ENCODE peak calls at places on chromosomes 5 and 9, in five cellular contexts. E, O, V, B and W are unnamed samples.

GRCh38 chr9:98861881-98862501 is 54.5 kb downstream of the GALNT12 start:
- DNase-seq in O (no peak), B (peak), V (no peak), E (no peak), W (no peak)

GRCh38 chr5:16464664-16465543 is 696 bp downstream of the ZNF622 start:
- DNase-seq in V (no peak), O (no peak), B (no peak), E (no peak), W (no peak)

GRCh38 chr5:141478321-141478945 is 2.7 kb downstream of the PCDHGC3 start:
- DNase-seq in B (no peak), E (peak), O (peak), V (no peak), W (peak)

GRCh38 chr9:83047839-83048775 is 14.8 kb downstream of the RASEF start:
- DNase-seq in O (no peak), E (no peak), V (no peak), B (no peak), W (peak)

GRCh38 chr9:92003308-92004044 is 53.4 kb upstream of the ROR2 start:
- DNase-seq in E (no peak), O (no peak), B (no peak), V (no peak), W (no peak)

GRCh38 chr9:99172129-99173091 is 49.3 kb downstream of the ALG2 start:
- DNase-seq in E (no peak), V (no peak), B (no peak), O (no peak), W (no peak)

GRCh38 chr9:33159058-33159759 is 7.9 kb downstream of the B4GALT1 start:
- DNase-seq in V (peak), O (no peak), E (peak), B (peak), W (no peak)

GRCh38 chr5:80987078-80987766 is 27.1 kb downstream of the RASGRF2 start:
- DNase-seq in E (no peak), B (no peak), O (no peak), V (no peak), W (no peak)

GRCh38 chr5:154189256-154189818 is 1.2 kb upstream of the GALNT10 start:
- DNase-seq in E (peak), V (no peak), O (no peak), B (peak), W (no peak)

GRCh38 chr9:107819772-107820171 is 330.2 kb upstream of the KLF4 start:
- DNase-seq in E (peak), O (no peak), V (no peak), B (no peak), W (peak)

GRCh38 chr9:123678878-123679329 is 251.0 kb downstream of the DENND1A start:
- DNase-seq in V (no peak), E (no peak), B (no peak), O (no peak), W (no peak)

GRCh38 chr9:123680382-123680781 is 249.5 kb downstream of the DENND1A start:
- DNase-seq in O (no peak), V (no peak), E (no peak), B (no peak), W (no peak)

GRCh38 chr9:123682746-123683145 is 247.2 kb downstream of the DENND1A start:
- DNase-seq in O (no peak), E (no peak), V (no peak), B (no peak), W (no peak)

GRCh38 chr9:123679330-123679987 is 250.5 kb downstream of the DENND1A start:
- DNase-seq in O (no peak), E (no peak), B (no peak), V (no peak), W (no peak)

DNA sequence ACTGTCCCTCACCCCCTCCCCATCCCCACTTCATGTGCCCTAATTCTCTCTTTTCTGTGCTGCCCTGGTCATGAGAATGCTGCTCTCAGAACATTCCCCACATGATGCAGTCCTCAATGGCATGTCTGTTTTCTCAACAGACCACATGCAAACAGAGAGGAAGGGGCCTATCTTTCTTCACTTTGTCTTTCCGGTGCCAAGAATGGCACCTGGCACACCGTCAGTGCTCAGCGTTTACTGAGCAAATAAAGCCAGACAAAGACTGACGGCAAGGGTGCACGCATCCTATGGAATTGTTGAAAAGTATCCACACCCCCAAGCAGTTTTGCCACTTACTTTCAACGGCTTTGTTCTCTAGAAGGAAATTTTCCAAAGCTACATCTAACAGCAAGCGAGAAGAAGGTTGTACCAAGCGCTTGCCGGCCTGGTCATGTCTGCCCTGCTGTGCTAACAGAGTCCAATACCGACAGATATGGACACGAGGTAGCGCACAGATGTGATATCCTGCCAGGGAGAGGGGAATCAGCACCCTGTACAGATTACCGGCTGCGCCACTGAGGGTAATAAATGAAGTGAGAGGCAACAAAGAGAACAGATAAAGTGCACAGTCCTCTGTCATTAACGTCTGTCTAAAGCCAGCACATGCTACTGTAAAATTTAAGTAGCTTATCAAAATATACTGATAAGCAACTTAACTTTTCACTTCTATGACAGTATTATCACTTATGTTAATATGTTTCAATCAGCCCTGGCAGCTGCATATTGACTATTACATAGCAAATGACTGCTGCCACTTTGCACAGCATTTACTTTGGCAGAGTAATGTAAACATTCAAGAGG is 251.7 kb downstream of the DENND1A start:
- DNase-seq in V (no peak), O (no peak), B (no peak), E (no peak), W (peak)
- TF ChIP-seq EP300 in V (no peak), O (no peak), B (no peak), E (no peak), W (no peak)

GRCh38 chr9:135736979-135737839 is 35.2 kb downstream of the KCNT1 start:
- DNase-seq in V (no peak), E (no peak), O (no peak), B (no peak), W (no peak)
- H3K4me3 ChIP-seq in V (no peak), E (no peak), O (no peak), B (no peak), W (no peak)

GRCh38 chr9:77022783-77023440 is 3.5 kb downstream of the FOXB2 start:
- DNase-seq in E (no peak), V (no peak), O (no peak), B (no peak), W (no peak)

GRCh38 chr9:77020438-77021264 is 1.2 kb downstream of the FOXB2 start:
- DNase-seq in B (no peak), O (no peak), E (no peak), V (no peak), W (no peak)

GRCh38 chr9:77021289-77021927 is 2.0 kb downstream of the FOXB2 start:
- DNase-seq in B (no peak), O (no peak), E (no peak), V (no peak), W (no peak)

GRCh38 chr9:77023726-77024125 is 4.3 kb downstream of the FOXB2 start:
- DNase-seq in B (no peak), E (no peak), V (no peak), O (no peak), W (no peak)

DNA sequence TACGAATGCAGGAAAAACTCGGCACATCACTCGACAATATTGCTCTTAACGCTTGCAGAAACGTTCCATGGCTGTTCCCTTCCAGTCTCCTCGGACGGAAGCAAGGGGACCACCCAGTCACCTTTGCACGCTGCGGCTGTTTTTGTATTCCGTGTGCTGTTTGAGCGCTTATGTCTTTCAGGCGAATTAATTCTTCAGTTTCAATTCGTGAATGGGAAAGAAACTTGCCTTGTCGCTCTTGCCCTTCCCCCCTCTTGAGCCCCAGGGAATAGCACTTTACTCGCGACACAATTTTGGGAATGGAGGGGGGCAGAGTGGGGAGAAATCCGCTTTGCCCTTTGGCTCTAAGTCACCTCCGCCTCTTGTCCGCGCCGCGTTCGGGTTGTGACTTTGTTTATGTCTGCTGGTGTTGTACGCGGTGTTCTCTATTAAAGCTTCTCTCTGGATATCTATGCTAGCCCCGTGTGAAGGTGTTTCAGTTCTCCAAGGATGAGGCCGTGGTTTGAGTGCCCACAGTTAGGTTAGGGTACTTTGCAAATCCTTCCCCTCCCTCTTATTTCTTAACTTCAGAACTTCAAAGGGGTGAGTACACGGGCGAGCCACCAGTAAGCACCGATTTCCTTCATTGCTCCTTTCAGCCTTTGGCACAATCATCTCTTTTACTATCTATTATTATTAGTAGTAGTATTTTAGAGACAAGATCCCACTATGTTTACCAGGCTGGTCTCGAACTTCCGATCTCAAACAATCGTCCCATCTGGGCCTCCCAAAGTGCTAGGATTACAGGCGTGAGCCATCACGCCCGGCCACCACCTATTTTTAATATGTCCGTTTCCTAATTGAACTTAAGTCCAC is 2.7 kb downstream of the FOXB2 start:
- DNase-seq in V (no peak), E (no peak), O (no peak), B (no peak), W (no peak)
- TF ChIP-seq CTCF in V (no peak), E (no peak), O (no peak), B (no peak), W (no peak)

GRCh38 chr9:106798021-106798799 is 64.8 kb upstream of the ZNF462 start:
- DNase-seq in O (no peak), V (no peak), B (no peak), E (no peak), W (no peak)
- TF ChIP-seq EP300 in O (no peak), V (no peak), B (no peak), E (no peak), W (no peak)